ENCODE peak calls at places on chromosomes 11 and 22, in eight cellular contexts. R is upper lobe of right lung, C is heart left ventricle, K is AG09309, M is fibroblast of lung, G is dorsolateral prefrontal cortex, P is AG04449, E is H9. F is an unnamed sample.

GRCh38 chr11:69442807-69443137 is 38.7 kb upstream of the LINC01488 start:
- DNase-seq in K (peak), E (peak), R (no peak), C (peak), M (peak), G (no peak), P (no peak), F (no peak)

GRCh38 chr11:78798567-78799170 is 224.0 kb upstream of the NARS2 start:
- DNase-seq in E (peak), C (peak), K (no peak), R (peak), G (peak), P (no peak), M (peak), F (no peak)

GRCh38 chr11:7640826-7641225 is 32.5 kb downstream of the CYB5R2 start:
- DNase-seq in P (no peak), E (no peak), R (no peak), G (no peak), C (no peak), K (no peak), M (no peak), F (no peak)

GRCh38 chr11:126197277-126197939 is 14.0 kb downstream of the RPUSD4 start:
- DNase-seq in P (peak), K (no peak), M (peak), R (no peak), E (no peak), G (no peak), C (no peak), F (no peak)

GRCh38 chr22:49717322-49717919 is 110.3 kb downstream of the BRD1 start:
- DNase-seq in R (no peak), G (no peak), M (no peak), E (no peak), C (no peak), K (no peak), P (no peak), F (no peak)

GRCh38 chr11:135008412-135008811 is 596.4 kb upstream of the B3GAT1 start:
- DNase-seq in G (no peak), C (no peak), P (no peak), M (no peak), K (no peak), R (no peak), E (no peak), F (no peak)

GRCh38 chr11:12294613-12295012 is 82.8 kb upstream of the PARVA start:
- DNase-seq in P (no peak), C (no peak), R (no peak), M (no peak), K (no peak), E (no peak), G (no peak), F (no peak)

GRCh38 chr11:124460459-124460858 is 15.0 kb upstream of the OR8B8 start:
- DNase-seq in K (no peak), C (no peak), P (no peak), G (no peak), E (no peak), R (no peak), M (no peak), F (no peak)

GRCh38 chr11:14891143-14892035 is 642 bp downstream of the CYP2R1 start:
- DNase-seq in R (peak), P (no peak), G (peak), M (peak), K (peak), C (peak), E (peak), F (peak)

GRCh38 chr22:20779813-20780148 is 5.9 kb downstream of the SERPIND1 start:
- DNase-seq in R (no peak), E (no peak), K (no peak), P (no peak), M (peak), C (no peak), G (no peak), F (no peak)

GRCh38 chr11:129285387-129285786 is 90.3 kb upstream of the BARX2 start:
- DNase-seq in R (no peak), G (no peak), M (no peak), P (no peak), E (no peak), C (no peak), K (no peak), F (no peak)

GRCh38 chr11:112174789-112175595 is at the start of gene BCO2:
- DNase-seq in E (peak), C (peak), R (peak), K (no peak), P (no peak), G (peak), M (peak), F (peak)

GRCh38 chr22:47059701-47060161 is 297.3 kb downstream of the TBC1D22A start:
- DNase-seq in G (no peak), K (no peak), C (peak), R (peak), P (no peak), E (no peak), M (peak), F (no peak)

GRCh38 chr11:106156290-106156937 is 79.0 kb downstream of the AASDHPPT start:
- DNase-seq in R (no peak), G (no peak), C (no peak), E (no peak), P (peak), K (peak), M (peak), F (no peak)

GRCh38 chr11:64251986-64252837 is 882 bp downstream of the PLCB3 start:
- DNase-seq in R (peak), P (no peak), E (no peak), K (no peak), M (peak), G (no peak), C (peak), F (no peak)

DNA sequence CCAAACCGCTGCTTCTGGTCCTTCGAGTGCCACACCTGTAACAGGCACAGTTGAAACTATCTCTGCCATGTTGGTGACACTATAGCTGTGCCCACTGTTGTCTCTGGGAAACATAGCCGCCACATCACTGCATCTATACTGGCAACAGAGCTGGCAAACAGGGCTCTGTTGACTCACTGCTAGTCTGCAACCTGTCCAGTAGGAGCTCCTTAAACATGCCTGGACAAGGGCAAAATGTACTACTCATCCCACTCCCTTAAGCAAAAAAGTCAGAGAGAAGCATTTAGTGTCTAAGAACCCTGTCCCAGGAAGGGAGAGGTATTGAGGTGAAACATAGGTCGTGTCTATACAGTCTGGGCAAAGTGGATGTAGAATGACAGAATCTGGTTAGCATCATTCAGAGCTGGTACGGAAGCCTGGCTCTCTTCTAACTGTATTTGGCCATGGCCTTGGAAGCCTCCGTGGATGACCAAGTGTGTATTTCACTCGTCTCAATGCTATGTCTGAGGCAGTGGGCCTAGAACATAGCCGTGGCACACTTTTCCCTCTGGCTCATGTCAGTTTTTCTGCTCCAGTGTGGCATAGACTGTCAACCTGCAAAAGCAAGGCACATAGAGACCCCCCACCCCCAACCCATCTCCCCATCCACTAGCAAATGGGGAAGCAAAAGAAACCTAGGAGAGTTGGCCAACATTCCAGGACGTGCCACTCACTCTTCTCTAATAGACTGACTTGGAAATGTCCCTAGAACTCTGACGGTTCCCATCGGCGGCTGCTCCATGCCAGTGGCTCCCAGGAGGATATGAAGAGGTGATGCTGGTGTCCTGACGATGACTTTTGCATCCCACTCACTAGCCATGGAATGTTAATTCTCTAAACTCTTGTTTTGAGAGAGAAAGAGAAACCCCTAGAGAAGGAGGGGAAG is 21.4 kb upstream of the PISD start:
- DNase-seq in R (no peak), K (no peak), P (no peak), C (no peak), E (no peak), M (no peak), G (no peak), F (no peak)
- TF ChIP-seq CTCF in R (no peak), K (no peak), P (no peak), C (no peak), E (no peak), M (no peak), G (no peak), F (no peak)

DNA sequence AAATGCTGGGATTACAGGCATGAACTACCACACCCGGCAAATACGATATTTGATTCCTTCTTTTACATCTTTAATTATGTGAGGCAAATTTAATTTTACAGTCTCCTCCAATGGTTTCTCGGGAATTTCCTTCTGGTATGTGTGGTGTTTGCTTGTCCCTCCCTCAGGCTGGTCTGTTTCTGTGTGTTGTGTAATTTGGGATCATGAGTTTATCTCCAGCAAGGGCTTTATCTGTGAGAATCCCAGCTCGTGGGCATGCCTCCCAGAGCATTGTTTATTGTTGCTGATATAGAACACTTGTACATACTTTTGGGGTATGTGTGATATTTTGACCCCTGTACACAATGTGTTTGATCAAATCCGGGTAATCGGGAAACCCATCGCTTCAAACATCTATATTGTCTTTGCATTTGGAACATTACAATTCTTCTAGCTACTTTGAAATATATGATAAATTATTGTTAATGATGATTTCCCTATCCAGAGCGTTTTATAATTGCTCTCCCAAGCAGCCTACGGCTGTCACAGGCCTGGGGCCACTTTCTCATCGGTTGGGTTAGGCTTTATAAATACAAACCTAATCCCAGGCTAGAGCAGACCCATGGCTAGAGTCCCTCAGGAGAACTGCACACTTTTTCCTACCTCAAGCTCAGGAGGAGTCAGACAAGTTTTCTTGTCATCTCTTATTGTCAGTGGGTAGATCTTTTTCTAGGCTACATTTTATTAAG is 15.0 kb upstream of the PRR5 start:
- DNase-seq in R (no peak), P (no peak), M (peak), C (no peak), E (no peak), G (no peak), K (no peak), F (no peak)
- TF ChIP-seq CTCF in R (no peak), P (no peak), M (no peak), C (no peak), E (no peak), G (no peak), K (no peak), F (no peak)

DNA sequence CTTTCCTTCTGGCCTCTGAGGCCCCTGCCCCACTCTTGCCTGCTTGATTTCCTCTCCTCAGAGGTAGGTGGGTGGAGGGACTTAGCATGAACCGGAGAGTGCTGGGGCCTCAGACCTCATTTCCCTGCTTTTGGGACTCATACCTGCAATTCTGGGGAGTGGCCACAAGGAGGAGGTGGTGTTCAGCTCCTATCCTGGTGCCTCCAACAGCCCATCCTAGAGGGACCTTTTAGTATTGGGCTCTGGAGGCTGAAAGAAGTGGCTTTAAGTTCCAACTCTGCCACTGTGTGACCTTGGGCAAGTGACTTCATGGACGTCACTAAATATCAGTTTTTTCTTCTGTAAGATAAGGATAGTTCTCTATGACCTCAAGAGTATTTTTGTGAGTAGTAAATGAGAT is 98.6 kb downstream of the KIAA1671 start:
- DNase-seq in G (no peak), E (peak), R (no peak), M (no peak), K (no peak), C (no peak), P (no peak), F (no peak)
- TF ChIP-seq CTCF in G (no peak), E (peak), R (peak), M (peak), K (peak), C (no peak), P (peak), F (no peak)

GRCh38 chr22:37636186-37636948 is 3.1 kb upstream of the SH3BP1 start:
- DNase-seq in M (peak), C (no peak), K (no peak), P (no peak), E (no peak), G (no peak), R (no peak), F (peak)
- TF ChIP-seq CTCF in M (peak), C (no peak), K (peak), P (peak), E (peak), G (no peak), R (no peak), F (peak)

GRCh38 chr11:16911186-16911585 is 103.0 kb downstream of the PLEKHA7 start:
- DNase-seq in E (no peak), C (no peak), K (no peak), P (no peak), M (no peak), G (no peak), R (no peak), F (no peak)
- TF ChIP-seq CTCF in E (no peak), C (no peak), K (no peak), P (no peak), M (no peak), G (no peak), R (no peak), F (no peak)

GRCh38 chr22:31861226-31861840 is 83.0 kb upstream of the YWHAH start:
- DNase-seq in G (no peak), C (no peak), P (no peak), R (no peak), E (no peak), K (no peak), M (no peak), F (no peak)
- TF ChIP-seq CTCF in G (no peak), C (no peak), P (no peak), R (no peak), E (no peak), K (no peak), M (no peak), F (no peak)

DNA sequence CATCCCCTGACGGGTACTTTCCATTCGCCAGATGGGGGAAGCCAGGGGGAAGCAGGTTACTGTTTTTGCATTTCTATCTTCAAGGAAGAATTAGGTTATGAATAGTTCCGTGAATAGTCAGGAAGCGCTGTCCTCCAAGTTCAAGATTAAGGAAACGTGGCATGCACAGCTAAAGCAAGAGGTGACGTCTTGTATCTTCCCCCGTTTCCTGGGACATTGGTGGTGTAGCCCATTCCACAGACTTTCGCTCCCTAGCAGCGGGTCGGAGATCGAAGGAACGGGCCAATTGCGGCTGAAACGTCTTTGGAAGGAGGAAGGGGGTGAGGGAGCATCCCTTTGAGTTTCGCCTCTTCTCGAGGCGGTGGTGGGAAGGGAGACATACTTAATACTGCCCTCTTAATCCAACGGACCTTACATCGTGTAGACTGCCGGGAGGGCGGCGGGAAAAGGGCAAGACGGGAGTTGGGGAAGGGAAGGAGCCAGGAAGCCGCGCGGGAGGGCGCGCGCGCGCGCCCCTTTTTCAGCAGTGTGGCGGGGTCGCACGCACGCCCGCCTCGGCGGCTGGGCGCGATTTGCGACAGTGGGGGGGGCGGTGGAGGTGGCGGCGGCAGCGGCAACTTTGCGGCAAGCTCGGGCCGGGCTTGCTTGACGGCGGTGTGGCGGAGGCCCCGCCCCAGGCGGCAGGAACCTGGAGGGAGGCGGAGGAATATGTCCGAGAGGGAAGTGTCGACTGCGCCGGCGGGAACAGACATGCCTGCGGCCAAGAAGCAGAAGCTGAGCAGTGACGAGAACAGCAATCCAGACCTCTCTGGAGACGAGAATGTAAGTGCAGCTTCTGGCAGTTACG is at the start of gene EED:
- DNase-seq in C (peak), R (peak), K (peak), E (peak), M (peak), P (peak), G (peak), F (peak)
- TF ChIP-seq CTCF in C (no peak), R (no peak), K (no peak), E (no peak), M (no peak), P (no peak), G (no peak), F (no peak)

DNA sequence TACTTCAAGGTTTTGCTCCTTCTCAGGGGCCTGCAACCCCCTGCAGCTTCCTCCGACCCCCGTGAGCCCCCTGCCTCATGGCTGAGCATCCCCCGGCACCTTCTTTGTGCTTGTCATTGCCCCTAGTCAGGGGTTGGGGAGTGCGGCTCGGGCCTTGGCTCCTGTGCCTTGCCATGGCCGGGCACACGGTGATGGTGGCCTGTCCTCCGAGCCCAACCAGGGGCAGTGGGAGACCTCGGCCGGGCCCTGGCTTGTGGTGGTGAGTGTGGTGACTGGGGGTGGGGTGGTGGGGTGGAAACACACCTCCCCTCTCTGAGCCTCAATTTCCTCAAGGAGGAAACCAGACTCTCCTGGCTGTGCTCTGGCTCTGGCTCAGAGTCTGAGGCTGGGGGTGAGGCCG is 1.5 kb upstream of the MRGPRG start:
- DNase-seq in M (no peak), K (no peak), P (no peak), R (no peak), C (no peak), G (no peak), E (peak), F (peak)
- TF ChIP-seq CTCF in M (no peak), K (no peak), P (no peak), R (no peak), C (no peak), G (no peak), E (no peak), F (no peak)

GRCh38 chr11:72105888-72106287 is at the start of gene TOMT:
- DNase-seq in R (no peak), E (no peak), G (no peak), C (no peak), M (no peak), K (no peak), P (no peak), F (no peak)

GRCh38 chr11:72102946-72103753 is at the start of gene LAMTOR1:
- DNase-seq in M (peak), K (peak), P (peak), R (peak), C (peak), E (peak), G (peak), F (peak)

GRCh38 chr11:72102631-72102945 is 509 bp downstream of the LAMTOR1 start:
- DNase-seq in E (no peak), R (no peak), G (no peak), K (no peak), M (no peak), C (no peak), P (no peak), F (no peak)

GRCh38 chr11:72102162-72102561 is 935 bp downstream of the LAMTOR1 start:
- DNase-seq in G (no peak), R (no peak), M (no peak), K (no peak), E (no peak), P (no peak), C (no peak), F (no peak)

GRCh38 chr11:72103754-72104167 is 664 bp upstream of the LAMTOR1 start:
- DNase-seq in G (no peak), E (no peak), C (no peak), R (no peak), M (no peak), K (no peak), P (no peak), F (no peak)
- TF ChIP-seq CTCF in G (peak), E (peak), C (no peak), R (no peak), M (no peak), K (no peak), P (no peak), F (no peak)

DNA sequence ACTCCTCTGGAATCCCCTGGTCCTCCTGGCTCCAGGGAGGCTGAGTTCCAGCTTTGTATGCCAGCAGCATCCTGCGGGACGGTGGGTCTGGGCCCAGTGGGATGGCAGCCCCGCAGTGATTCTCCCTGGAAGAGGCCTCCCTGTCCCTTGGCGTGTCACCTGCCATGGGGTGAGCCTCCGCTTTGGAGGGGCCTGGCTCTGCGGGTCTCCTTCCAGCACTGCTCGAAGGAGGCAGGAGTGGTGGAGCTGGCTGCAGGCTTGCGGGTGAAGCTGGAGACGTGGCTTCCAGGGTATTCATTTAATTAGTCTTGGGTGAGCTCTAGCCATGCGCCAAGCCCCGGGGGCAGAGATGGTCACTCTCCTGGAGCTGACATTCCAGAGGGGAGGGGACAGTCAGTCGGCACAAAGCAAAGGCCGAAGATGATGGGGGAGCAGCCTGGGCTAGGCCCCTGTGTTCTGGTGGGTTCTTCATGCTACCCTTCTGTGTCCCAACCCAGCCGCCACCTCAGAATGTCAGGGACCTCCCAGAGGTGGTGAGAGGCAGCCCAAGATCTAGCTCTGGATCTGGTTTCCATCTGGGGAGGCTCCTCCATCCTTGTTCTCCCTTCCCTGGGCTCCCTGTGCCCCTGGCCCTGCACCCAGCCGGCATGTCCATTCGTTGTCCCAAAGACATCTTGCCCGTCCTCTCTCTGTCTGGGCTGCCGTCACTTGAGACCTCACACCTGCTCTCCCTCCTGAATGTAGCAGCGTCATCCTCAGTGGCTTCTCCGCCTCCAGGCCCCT is 1332.5 kb downstream of the BRD1 start:
- DNase-seq in R (peak), P (no peak), E (no peak), G (no peak), M (no peak), K (no peak), C (no peak), F (no peak)
- TF ChIP-seq CTCF in R (no peak), P (no peak), E (no peak), G (no peak), M (no peak), K (no peak), C (no peak), F (no peak)

F was measured in natural killer cell.